ENCODE peak calls at places on chromosomes 2 and 18, in nine cellular contexts. A is Daoy; N is right cardiac atrium; O is T-helper 1 cell; B is T-cell; L is KBM-7; D is T-helper 2 cell; Q is fibroblast of mammary gland; S is activated CD4-positive, alpha-beta T cell treated with anti-CD3 and anti-CD28 coated beads for 24 hours. U is an unnamed sample.
A peak's percentile ranks its signal among the peaks of the same experiment; 100 is the strongest.

GRCh38 chr18:29163596-29163995 is 986.7 kb upstream of the CDH2 start:
- DNase-seq in A (no peak), N (no peak), O (no peak), B (no peak), L (no peak), D (no peak), Q (peak; percentile 25), S (no peak), U (no peak)

GRCh38 chr2:10307561-10308156 is 5.0 kb downstream of the HPCAL1 start:
- DNase-seq in A (no peak), N (no peak), O (no peak), B (no peak), L (peak; percentile 45), D (no peak), Q (no peak), S (no peak), U (peak; percentile 49)

GRCh38 chr18:54924948-54925347 is 34.3 kb downstream of the CCDC68 start:
- DNase-seq in A (no peak), N (no peak), O (no peak), B (no peak), L (no peak), D (no peak), Q (peak; percentile 49), S (no peak), U (no peak)

GRCh38 chr2:68936462-68936861 is 16.2 kb downstream of the GKN2 start:
- DNase-seq in A (peak; percentile 73), N (no peak), O (no peak), B (no peak), L (no peak), D (no peak), Q (peak; percentile 27), S (no peak), U (no peak)

GRCh38 chr2:85357736-85358135 is 3.2 kb downstream of the ELMOD3 start:
- DNase-seq in A (no peak), N (no peak), O (no peak), B (no peak), L (no peak), D (no peak), Q (no peak), S (no peak), U (no peak)

GRCh38 chr18:46536215-46536874 is 120.7 kb downstream of the LOXHD1 start:
- DNase-seq in A (peak; percentile 39), N (no peak), O (no peak), B (no peak), L (no peak), D (peak; percentile 10), Q (peak; percentile 17), S (no peak), U (no peak)

GRCh38 chr18:272650-273049 is 4.8 kb upstream of the THOC1 start:
- DNase-seq in A (no peak), N (no peak), O (no peak), B (no peak), L (peak; percentile 12), D (no peak), Q (no peak), S (no peak), U (no peak)

GRCh38 chr2:102050854-102051391 is 59.2 kb downstream of the IL1R2 start:
- DNase-seq in A (no peak), N (peak; percentile 93), O (no peak), B (no peak), L (peak; percentile 36), D (no peak), Q (peak; percentile 95), S (no peak), U (peak; percentile 82)

GRCh38 chr18:11260963-11261441 is 111.6 kb upstream of the PIEZO2 start:
- DNase-seq in A (no peak), N (no peak), O (no peak), B (no peak), L (no peak), D (no peak), Q (no peak), S (no peak), U (no peak)

GRCh38 chr2:238864207-238865014 is 16.5 kb downstream of the TWIST2 start:
- DNase-seq in A (peak; percentile 96), N (peak; percentile 90), O (no peak), B (no peak), L (no peak), D (no peak), Q (peak; percentile 99), S (peak; percentile 20), U (peak; percentile 80)

GRCh38 chr18:74078257-74078656 is 69.4 kb downstream of the FBXO15 start:
- DNase-seq in A (no peak), N (no peak), O (no peak), B (no peak), L (no peak), D (no peak), Q (no peak), S (no peak), U (no peak)

GRCh38 chr2:83536489-83537020 is 922.5 kb downstream of the SUCLG1 start:
- DNase-seq in A (no peak), N (no peak), O (no peak), B (no peak), L (no peak), D (no peak), Q (no peak), S (no peak), U (no peak)

GRCh38 chr18:75785175-75785574 is 357.7 kb upstream of the SMIM21 start:
- DNase-seq in A (no peak), N (no peak), O (no peak), B (no peak), L (no peak), D (no peak), Q (no peak), S (no peak), U (no peak)

GRCh38 chr2:128268611-128269357 is 49.9 kb downstream of the HS6ST1 start:
- DNase-seq in A (no peak), N (peak; percentile 7), O (peak; percentile 8), B (no peak), L (no peak), D (no peak), Q (no peak), S (no peak), U (peak; percentile 27)

GRCh38 chr2:212153923-212154322 is 384.7 kb downstream of the ERBB4 start:
- DNase-seq in A (no peak), N (no peak), O (no peak), B (no peak), L (no peak), D (no peak), Q (no peak), S (no peak), U (no peak)

GRCh38 chr2:118845005-118845842 is 2.2 kb downstream of the EN1 start:
- DNase-seq in A (peak; percentile 60), N (no peak), O (no peak), B (no peak), L (no peak), D (no peak), Q (no peak), S (no peak), U (no peak)

GRCh38 chr18:44938396-44939036 is 257.8 kb downstream of the SETBP1 start:
- DNase-seq in A (no peak), N (no peak), O (no peak), B (no peak), L (no peak), D (no peak), Q (no peak), S (no peak), U (no peak)

GRCh38 chr2:133884739-133885381 is 316.6 kb upstream of the NCKAP5 start:
- DNase-seq in A (no peak), N (no peak), O (no peak), B (no peak), L (peak; percentile 28), D (no peak), Q (peak; percentile 11), S (no peak), U (no peak)

GRCh38 chr2:204010611-204011560 is 74.3 kb downstream of the ICOS start:
- DNase-seq in A (peak; percentile 23), N (no peak), O (no peak), B (no peak), L (no peak), D (no peak), Q (peak; percentile 3), S (no peak), U (no peak)

GRCh38 chr18:2846638-2847340 is at the start of gene EMILIN2:
- DNase-seq in A (peak; percentile 31), N (peak; percentile 82), O (peak; percentile 18), B (peak; percentile 37), L (peak; percentile 80), D (peak; percentile 8), Q (peak; percentile 37), S (no peak), U (peak; percentile 76)

GRCh38 chr2:39875182-39875913 is 96.3 kb upstream of the THUMPD2 start:
- DNase-seq in A (peak; percentile 68), N (peak; percentile 61), O (no peak), B (no peak), L (no peak), D (no peak), Q (peak; percentile 96), S (no peak), U (peak; percentile 63)

GRCh38 chr2:42498482-42498881 is 4.7 kb upstream of the KCNG3 start:
- DNase-seq in A (no peak), N (no peak), O (no peak), B (no peak), L (no peak), D (no peak), Q (no peak), S (no peak), U (no peak)

GRCh38 chr2:197889041-197889440 is 84.6 kb downstream of the PLCL1 start:
- DNase-seq in A (peak; percentile 46), N (no peak), O (no peak), B (no peak), L (peak; percentile 77), D (no peak), Q (peak; percentile 72), S (peak; percentile 15), U (no peak)

GRCh38 chr18:79947054-79947755 is 4.2 kb downstream of the SLC66A2 start:
- DNase-seq in A (no peak), N (no peak), O (no peak), B (no peak), L (no peak), D (no peak), Q (peak; percentile 19), S (no peak), U (peak; percentile 53)

GRCh38 chr2:208142255-208142924 is 3.6 kb downstream of the CRYGB start:
- DNase-seq in A (no peak), N (no peak), O (no peak), B (no peak), L (no peak), D (no peak), Q (peak; percentile 12), S (no peak), U (no peak)

GRCh38 chr18:3584897-3585460 is 135.0 kb downstream of the TGIF1 start:
- DNase-seq in A (no peak), N (no peak), O (no peak), B (no peak), L (peak; percentile 77), D (no peak), Q (no peak), S (no peak), U (no peak)

U was measured in testis.